ENCODE peak calls at places on chromosome 1, in four cellular contexts. V is fibroblast of lung, F is HCT116, P is IMR-90. U is an unnamed sample.

GRCh38 chr1:8281843-8282509 is 35.9 kb upstream of the SLC45A1 start:
- DNase-seq in V (no peak), F (no peak), P (peak; percentile 16), U (no peak)

GRCh38 chr1:162253790-162254189 is 122.9 kb downstream of the SPATA46 start:
- DNase-seq in V (no peak), F (no peak), P (no peak), U (no peak)

GRCh38 chr1:236067854-236068454 is 3.1 kb upstream of the NID1 start:
- DNase-seq in V (peak; percentile 29), F (no peak), P (peak; percentile 79), U (no peak)

GRCh38 chr1:205750683-205751651 is 985 bp upstream of the NUCKS1 start:
- DNase-seq in V (peak; percentile 12), F (peak; percentile 85), P (no peak), U (no peak)

GRCh38 chr1:81549588-81550127 is 251.1 kb upstream of the ADGRL2 start:
- DNase-seq in V (peak; percentile 35), F (no peak), P (peak; percentile 52), U (no peak)

GRCh38 chr1:209404577-209404976 is 178.9 kb upstream of the CAMK1G start:
- DNase-seq in V (peak; percentile 71), F (no peak), P (no peak), U (no peak)

GRCh38 chr1:150777544-150777943 is 12.0 kb upstream of the CTSS start:
- DNase-seq in V (no peak), F (no peak), P (no peak), U (no peak)

GRCh38 chr1:176795929-176796328 is 333.0 kb downstream of the PAPPA2 start:
- DNase-seq in V (no peak), F (no peak), P (no peak), U (no peak)

GRCh38 chr1:111833334-111833733 is 77.6 kb downstream of the DDX20 start:
- DNase-seq in V (peak; percentile 3), F (no peak), P (peak; percentile 13), U (no peak)

GRCh38 chr1:198024782-198025181 is 107.6 kb downstream of the LHX9 start:
- DNase-seq in V (peak; percentile 59), F (no peak), P (peak; percentile 71), U (no peak)

GRCh38 chr1:232766224-232766890 is 38.9 kb upstream of the MAP10 start:
- DNase-seq in V (peak; percentile 36), F (no peak), P (no peak), U (peak; percentile 71)

GRCh38 chr1:44677201-44677520 is 2.6 kb downstream of the ARMH1 start:
- DNase-seq in V (peak; percentile 73), F (no peak), P (peak; percentile 53), U (no peak)

GRCh38 chr1:44674113-44675000 is at the start of the genes ARMH1 and TMEM53:
- DNase-seq in V (peak; percentile 99), F (peak; percentile 98), P (peak; percentile 98), U (peak; percentile 100)

GRCh38 chr1:44676484-44677200 is 2.1 kb downstream of the ARMH1 start:
- DNase-seq in V (peak; percentile 56), F (no peak), P (peak; percentile 77), U (no peak)

GRCh38 chr1:44673675-44674112 is 587 bp downstream of the TMEM53 start:
- DNase-seq in V (no peak), F (no peak), P (no peak), U (no peak)

GRCh38 chr1:44675186-44675585 is 672 bp downstream of the ARMH1 start:
- DNase-seq in V (no peak), F (no peak), P (no peak), U (peak; percentile 24)
- H3K9ac ChIP-seq in V (no peak overlapping the region), F (peak overlapping the region; percentile 69), P (no peak overlapping the region), U (no peak overlapping the region)

DNA sequence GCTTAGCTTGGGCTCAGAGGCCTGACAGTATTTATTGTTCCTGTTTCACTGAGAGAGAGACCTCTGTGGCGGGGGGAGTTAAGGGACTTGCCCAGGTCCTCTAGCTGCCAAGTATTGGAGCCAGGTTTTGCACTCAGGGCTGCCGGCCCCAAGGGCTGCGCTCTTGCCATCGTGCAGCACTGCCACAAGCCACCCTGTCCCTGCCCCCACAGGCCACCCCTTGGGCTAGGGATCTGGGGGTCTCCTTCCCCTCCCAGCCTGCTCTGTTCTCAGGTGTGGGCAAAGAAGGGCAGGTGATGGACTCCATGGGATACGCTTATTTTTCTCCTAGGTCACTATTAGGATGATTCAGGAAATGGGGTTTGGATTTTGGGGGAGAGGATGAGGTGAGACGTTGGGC is 8.7 kb downstream of the KIAA1614 start:
- DNase-seq in V (no peak), F (no peak), P (no peak), U (peak; percentile 53)
- H3K4me1 ChIP-seq in V (peaks cover 2% of the 10 kb centered on the region), F (no peaks in the 10 kb centered on the region), P (peaks cover 6% of the 10 kb centered on the region), U (peaks cover 27% of the 10 kb centered on the region)

GRCh38 chr1:223670458-223671159 is 5.1 kb upstream of the CAPN8 start:
- DNase-seq in V (peak; percentile 45), F (peak; percentile 36), P (peak; percentile 51), U (no peak)
- TF ChIP-seq CTCF in V (peak; percentile 45), F (peak; percentile 74), P (peak; percentile 40), U (peak; percentile 51)

DNA sequence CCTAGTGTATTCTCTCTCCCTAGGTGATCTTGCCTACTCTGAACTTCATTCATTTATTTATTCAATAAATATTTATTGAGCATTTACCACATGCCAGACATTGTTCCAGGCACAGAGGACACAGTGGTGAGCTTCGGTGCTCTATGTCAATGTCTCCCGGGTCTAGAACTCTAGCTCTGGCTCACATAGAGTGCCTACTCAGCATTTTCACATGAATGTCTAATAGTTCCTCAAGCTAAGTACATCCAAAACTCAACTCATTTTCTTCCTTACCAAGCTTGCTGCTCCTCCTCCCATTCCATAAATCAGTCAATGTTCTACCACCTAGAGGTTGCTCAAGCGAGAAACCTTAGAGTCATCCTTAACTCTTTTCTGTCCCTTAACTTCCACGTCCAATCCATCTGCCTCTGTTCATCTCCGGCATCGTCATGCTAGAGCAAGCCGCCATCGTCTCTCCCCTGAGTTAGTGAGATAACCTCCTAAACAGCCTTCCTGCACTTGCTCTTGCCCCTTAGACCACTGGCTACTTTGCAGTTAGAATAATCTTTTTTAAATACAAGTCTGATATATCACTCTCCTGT is 67.5 kb downstream of the TMEM53 start:
- DNase-seq in V (no peak), F (no peak), P (no peak), U (no peak)
- H3K9ac ChIP-seq in V (no peak overlapping the region), F (no peak overlapping the region), P (no peak overlapping the region), U (no peak overlapping the region)

GRCh38 chr1:155941845-155942507 is 538 bp downstream of the RXFP4 start:
- DNase-seq in V (no peak), F (no peak), P (no peak), U (peak; percentile 79)

GRCh38 chr1:155940531-155940992 is 876 bp upstream of the RXFP4 start:
- DNase-seq in V (peak; percentile 45), F (no peak), P (peak; percentile 55), U (no peak)

GRCh38 chr1:155934933-155935590 is 849 bp upstream of the KHDC4 start:
- DNase-seq in V (no peak), F (no peak), P (no peak), U (no peak)

GRCh38 chr1:155940993-155941844 is at the start of gene RXFP4:
- DNase-seq in V (peak; percentile 32), F (no peak), P (no peak), U (peak; percentile 85)

DNA sequence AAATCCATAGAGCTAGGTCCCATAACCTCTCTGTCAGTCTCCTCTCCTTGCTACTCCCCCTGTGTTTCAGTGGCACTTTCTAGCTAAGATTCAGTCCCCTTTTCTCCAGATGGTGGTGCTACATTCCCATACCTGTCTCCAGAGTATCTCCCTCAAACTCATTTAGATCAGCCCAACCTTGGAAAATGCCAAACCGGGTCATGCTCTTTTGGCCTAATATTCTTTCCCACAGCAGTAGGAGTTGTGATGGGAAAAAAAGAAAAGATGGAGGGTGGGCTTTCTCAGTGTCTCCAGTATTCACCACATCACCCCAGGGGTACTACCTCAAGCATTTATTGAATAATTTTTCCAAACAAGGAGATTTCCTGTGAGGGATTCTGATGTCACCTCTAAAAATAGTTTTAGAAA is 3.2 kb upstream of the RXFP4 start:
- DNase-seq in V (peak; percentile 67), F (peak; percentile 71), P (peak; percentile 69), U (no peak)
- H3K4me1 ChIP-seq in V (peaks cover 6% of the 10 kb centered on the region), F (peaks cover 46% of the 10 kb centered on the region), P (peaks cover 12% of the 10 kb centered on the region), U (peaks cover 34% of the 10 kb centered on the region)

DNA sequence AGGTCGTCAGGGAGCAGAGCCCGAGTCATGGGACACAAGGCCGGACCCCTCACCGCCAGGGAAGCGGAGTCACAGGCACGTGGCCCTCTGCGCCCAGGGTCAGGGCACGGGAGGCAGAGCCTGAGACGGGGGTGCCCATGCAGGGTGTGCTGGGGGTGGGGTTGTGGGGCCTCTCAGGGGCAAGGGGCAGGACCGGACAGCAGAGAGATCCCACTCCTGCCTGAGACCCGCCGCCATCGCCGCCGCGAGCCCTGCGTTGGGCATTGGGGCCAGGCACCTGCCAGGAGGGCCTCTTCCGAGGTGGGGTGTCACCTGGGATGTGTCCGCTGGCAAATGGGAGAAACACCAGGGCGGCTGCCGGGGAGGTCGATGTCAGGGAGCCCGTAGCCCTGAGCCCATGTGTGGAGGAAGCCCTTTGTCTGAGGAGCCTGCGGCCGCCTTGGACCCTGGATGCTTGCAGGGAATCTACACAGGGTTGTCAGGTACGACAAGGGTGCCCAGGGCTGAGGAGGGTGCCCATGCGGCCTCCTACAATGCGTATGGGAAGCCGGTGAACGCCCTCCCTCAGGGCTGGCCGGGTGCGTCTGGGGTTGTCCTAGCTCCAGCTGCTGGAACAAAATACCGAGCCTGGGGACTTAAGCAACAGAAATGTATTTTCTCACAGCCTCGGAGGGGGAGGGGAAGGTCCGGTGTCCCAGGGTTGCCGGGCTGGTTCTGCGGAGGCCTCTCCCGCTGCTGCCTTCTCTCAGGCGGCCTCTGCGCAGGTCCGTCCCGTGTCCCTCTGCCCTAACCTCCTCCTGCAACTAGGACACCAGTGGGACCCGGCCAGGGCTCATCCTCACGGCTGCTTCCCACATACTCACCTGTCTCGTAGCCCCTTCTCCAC is 16.4 kb upstream of the C1orf159 start:
- DNase-seq in V (no peak), F (no peak), P (no peak), U (peak; percentile 81)
- TF ChIP-seq CTCF in V (no peak), F (no peak), P (no peak), U (no peak)

GRCh38 chr1:70220517-70221240 is 501 bp upstream of the SRSF11 start:
- DNase-seq in V (no peak), F (no peak), P (no peak), U (no peak)
- H3K9ac ChIP-seq in V (peak overlapping the region; percentile 97), F (peak overlapping the region; percentile 89), P (peak overlapping the region; percentile 42), U (peak overlapping the region; percentile 60)

DNA sequence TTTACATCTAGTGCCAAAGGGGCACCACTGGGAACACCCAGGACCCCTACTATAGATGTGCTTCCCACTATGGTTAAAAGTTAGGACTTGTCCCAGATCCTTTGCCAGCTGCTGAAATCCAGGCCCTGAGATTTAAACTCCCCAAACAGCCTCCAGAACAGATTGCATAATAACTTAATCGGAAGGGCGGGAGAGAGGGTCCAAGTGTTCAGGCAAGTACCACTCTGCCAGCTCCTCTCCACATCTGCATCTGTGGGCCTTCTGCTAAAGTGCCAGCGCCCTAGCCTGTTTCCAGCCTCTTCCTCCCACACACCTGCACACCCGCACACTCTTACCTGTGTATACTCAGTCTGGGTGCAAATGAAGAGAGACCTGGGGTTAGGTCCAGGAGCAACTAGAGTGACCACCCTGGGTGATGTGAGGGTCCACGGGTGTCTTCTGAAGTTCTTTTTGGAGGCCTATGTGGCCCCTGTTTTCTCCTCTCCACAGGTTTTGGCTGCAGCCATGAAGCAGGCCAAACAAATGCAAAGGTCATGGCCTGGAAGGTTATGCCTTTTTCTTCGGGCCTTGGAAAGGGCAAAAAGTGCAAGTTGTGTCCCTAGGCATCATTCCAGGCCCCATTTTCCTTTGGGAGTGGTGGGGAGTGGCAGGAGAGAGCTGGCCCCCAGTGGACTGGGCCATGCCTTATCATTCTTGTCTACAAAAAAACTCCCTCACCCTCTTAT is 29.3 kb downstream of the KIRREL1 start:
- DNase-seq in V (no peak), F (no peak), P (no peak), U (no peak)
- H3K4me1 ChIP-seq in V (peaks cover 55% of the 10 kb centered on the region), F (peaks cover 46% of the 10 kb centered on the region), P (peaks cover 54% of the 10 kb centered on the region), U (peaks cover 43% of the 10 kb centered on the region)